ENCODE peak calls at places on chromosomes 7 and 10, in eight cellular contexts. One of them, this sample, is unnamed.

GRCh38 chr10:10598297-10598696 is 419.4 kb upstream of the CELF2 start:
- DNase-seq in foreskin keratinocyte: no peak
- DNase-seq in IMR-90: no peak
- DNase-seq in A549: no peak
- DNase-seq in fibroblast of mammary gland: no peak
- DNase-seq in PC-3: no peak
- DNase-seq in heart left ventricle: no peak
- DNase-seq in BJ: no peak
- DNase-seq in this sample: peak

GRCh38 chr7:84941936-84942335 is 244.9 kb downstream of the SEMA3D start:
- DNase-seq in foreskin keratinocyte: no peak
- DNase-seq in IMR-90: no peak
- DNase-seq in A549: no peak
- DNase-seq in fibroblast of mammary gland: no peak
- DNase-seq in PC-3: no peak
- DNase-seq in heart left ventricle: no peak
- DNase-seq in BJ: no peak
- DNase-seq in this sample: no peak

GRCh38 chr7:138449580-138449979 is 10.5 kb upstream of the TRIM24 start:
- DNase-seq in foreskin keratinocyte: no peak
- DNase-seq in IMR-90: no peak
- DNase-seq in A549: peak
- DNase-seq in fibroblast of mammary gland: no peak
- DNase-seq in PC-3: no peak
- DNase-seq in heart left ventricle: no peak
- DNase-seq in BJ: no peak
- DNase-seq in this sample: no peak

GRCh38 chr10:122802282-122802681 is 43.4 kb downstream of the CUZD1 start:
- DNase-seq in foreskin keratinocyte: no peak
- DNase-seq in IMR-90: no peak
- DNase-seq in A549: no peak
- DNase-seq in fibroblast of mammary gland: no peak
- DNase-seq in PC-3: no peak
- DNase-seq in heart left ventricle: no peak
- DNase-seq in BJ: no peak
- DNase-seq in this sample: no peak

GRCh38 chr7:103094102-103094501 is 19.2 kb downstream of the ARMC10 start:
- DNase-seq in foreskin keratinocyte: no peak
- DNase-seq in IMR-90: no peak
- DNase-seq in A549: peak
- DNase-seq in fibroblast of mammary gland: peak
- DNase-seq in PC-3: peak
- DNase-seq in heart left ventricle: no peak
- DNase-seq in BJ: no peak
- DNase-seq in this sample: no peak

GRCh38 chr7:46626261-46627037 is 705.4 kb upstream of the IGFBP3 start:
- DNase-seq in foreskin keratinocyte: no peak
- DNase-seq in IMR-90: no peak
- DNase-seq in A549: no peak
- DNase-seq in fibroblast of mammary gland: no peak
- DNase-seq in PC-3: no peak
- DNase-seq in heart left ventricle: no peak
- DNase-seq in BJ: no peak
- DNase-seq in this sample: no peak

GRCh38 chr10:97192952-97193435 is 7.2 kb upstream of the SLIT1 start:
- DNase-seq in foreskin keratinocyte: no peak
- DNase-seq in IMR-90: no peak
- DNase-seq in A549: no peak
- DNase-seq in fibroblast of mammary gland: no peak
- DNase-seq in PC-3: no peak
- DNase-seq in heart left ventricle: no peak
- DNase-seq in BJ: no peak
- DNase-seq in this sample: no peak

GRCh38 chr10:5691786-5692185 is 7.1 kb downstream of the TASOR2 start:
- DNase-seq in foreskin keratinocyte: peak
- DNase-seq in IMR-90: no peak
- DNase-seq in A549: no peak
- DNase-seq in fibroblast of mammary gland: no peak
- DNase-seq in PC-3: no peak
- DNase-seq in heart left ventricle: no peak
- DNase-seq in BJ: no peak
- DNase-seq in this sample: no peak

GRCh38 chr7:101725911-101726310 is 91.5 kb upstream of the CUX1 start:
- DNase-seq in foreskin keratinocyte: no peak
- DNase-seq in IMR-90: no peak
- DNase-seq in A549: no peak
- DNase-seq in fibroblast of mammary gland: no peak
- DNase-seq in PC-3: peak
- DNase-seq in heart left ventricle: no peak
- DNase-seq in BJ: no peak
- DNase-seq in this sample: no peak

GRCh38 chr10:43649149-43649523 is 455 bp upstream of the ZNF32 start:
- DNase-seq in foreskin keratinocyte: peak
- DNase-seq in IMR-90: no peak
- DNase-seq in A549: no peak
- DNase-seq in fibroblast of mammary gland: peak
- DNase-seq in PC-3: no peak
- DNase-seq in heart left ventricle: no peak
- DNase-seq in BJ: no peak
- DNase-seq in this sample: no peak

GRCh38 chr10:48760983-48761382 is 76.3 kb downstream of the WDFY4 start:
- DNase-seq in foreskin keratinocyte: no peak
- DNase-seq in IMR-90: no peak
- DNase-seq in A549: no peak
- DNase-seq in fibroblast of mammary gland: no peak
- DNase-seq in PC-3: no peak
- DNase-seq in heart left ventricle: no peak
- DNase-seq in BJ: no peak
- DNase-seq in this sample: no peak

GRCh38 chr7:48251766-48252165 is 80.5 kb downstream of the ABCA13 start:
- DNase-seq in foreskin keratinocyte: peak
- DNase-seq in IMR-90: peak
- DNase-seq in A549: no peak
- DNase-seq in fibroblast of mammary gland: no peak
- DNase-seq in PC-3: peak
- DNase-seq in heart left ventricle: no peak
- DNase-seq in BJ: no peak
- DNase-seq in this sample: peak

GRCh38 chr7:946256-946996 is 8.1 kb downstream of the ADAP1 start:
- DNase-seq in foreskin keratinocyte: no peak
- DNase-seq in IMR-90: no peak
- DNase-seq in A549: no peak
- DNase-seq in fibroblast of mammary gland: no peak
- DNase-seq in PC-3: no peak
- DNase-seq in heart left ventricle: peak
- DNase-seq in BJ: no peak
- DNase-seq in this sample: no peak

GRCh38 chr7:155356323-155357105 is 58.8 kb downstream of the INSIG1 start:
- DNase-seq in foreskin keratinocyte: no peak
- DNase-seq in IMR-90: no peak
- DNase-seq in A549: peak
- DNase-seq in fibroblast of mammary gland: no peak
- DNase-seq in PC-3: peak
- DNase-seq in heart left ventricle: no peak
- DNase-seq in BJ: no peak
- DNase-seq in this sample: no peak

GRCh38 chr10:114632869-114633715 is 25.0 kb downstream of the ABLIM1 start:
- DNase-seq in foreskin keratinocyte: peak
- DNase-seq in IMR-90: peak
- DNase-seq in A549: peak
- DNase-seq in fibroblast of mammary gland: peak
- DNase-seq in PC-3: peak
- DNase-seq in heart left ventricle: peak
- DNase-seq in BJ: peak
- DNase-seq in this sample: peak

GRCh38 chr10:65911431-65911830 is 1014.4 kb upstream of the LRRTM3 start:
- DNase-seq in foreskin keratinocyte: peak
- DNase-seq in IMR-90: no peak
- DNase-seq in A549: no peak
- DNase-seq in fibroblast of mammary gland: no peak
- DNase-seq in PC-3: peak
- DNase-seq in heart left ventricle: no peak
- DNase-seq in BJ: no peak
- DNase-seq in this sample: no peak

GRCh38 chr10:86225098-86225782 is 141.4 kb downstream of the GRID1 start:
- DNase-seq in foreskin keratinocyte: peak
- DNase-seq in IMR-90: peak
- DNase-seq in A549: peak
- DNase-seq in fibroblast of mammary gland: peak
- DNase-seq in PC-3: peak
- DNase-seq in heart left ventricle: peak
- DNase-seq in BJ: peak
- DNase-seq in this sample: no peak

GRCh38 chr10:126670886-126671285 is 393 bp upstream of the C10orf90 start:
- DNase-seq in foreskin keratinocyte: no peak
- DNase-seq in IMR-90: no peak
- DNase-seq in A549: no peak
- DNase-seq in fibroblast of mammary gland: no peak
- DNase-seq in PC-3: no peak
- DNase-seq in heart left ventricle: no peak
- DNase-seq in BJ: no peak
- DNase-seq in this sample: no peak

GRCh38 chr7:124457841-124458240 is 307.8 kb downstream of the GPR37 start:
- DNase-seq in foreskin keratinocyte: peak
- DNase-seq in IMR-90: peak
- DNase-seq in A549: no peak
- DNase-seq in fibroblast of mammary gland: peak
- DNase-seq in PC-3: peak
- DNase-seq in heart left ventricle: no peak
- DNase-seq in BJ: no peak
- DNase-seq in this sample: no peak

GRCh38 chr7:2941201-2941859 is 97.2 kb upstream of the GNA12 start:
- DNase-seq in foreskin keratinocyte: peak
- DNase-seq in IMR-90: no peak
- DNase-seq in A549: no peak
- DNase-seq in fibroblast of mammary gland: no peak
- DNase-seq in PC-3: no peak
- DNase-seq in heart left ventricle: no peak
- DNase-seq in BJ: no peak
- DNase-seq in this sample: no peak

GRCh38 chr10:58608826-58609225 is 96.2 kb downstream of the BICC1 start:
- DNase-seq in foreskin keratinocyte: no peak
- DNase-seq in IMR-90: peak
- DNase-seq in A549: no peak
- DNase-seq in fibroblast of mammary gland: no peak
- DNase-seq in PC-3: no peak
- DNase-seq in heart left ventricle: no peak
- DNase-seq in BJ: no peak
- DNase-seq in this sample: no peak

GRCh38 chr7:27991006-27991528 is 189.5 kb downstream of the JAZF1 start:
- DNase-seq in foreskin keratinocyte: no peak
- DNase-seq in IMR-90: no peak
- DNase-seq in A549: no peak
- DNase-seq in fibroblast of mammary gland: no peak
- DNase-seq in PC-3: no peak
- DNase-seq in heart left ventricle: no peak
- DNase-seq in BJ: no peak
- DNase-seq in this sample: no peak

GRCh38 chr10:131915990-131916766 is 15.4 kb downstream of the PPP2R2D start:
- DNase-seq in foreskin keratinocyte: no peak
- DNase-seq in IMR-90: no peak
- DNase-seq in A549: no peak
- DNase-seq in fibroblast of mammary gland: no peak
- DNase-seq in PC-3: no peak
- DNase-seq in heart left ventricle: no peak
- DNase-seq in BJ: no peak
- DNase-seq in this sample: no peak

GRCh38 chr7:135238112-135238744 is 4.6 kb downstream of the STRA8 start:
- DNase-seq in foreskin keratinocyte: no peak
- DNase-seq in IMR-90: no peak
- DNase-seq in A549: peak
- DNase-seq in fibroblast of mammary gland: no peak
- DNase-seq in PC-3: no peak
- DNase-seq in heart left ventricle: no peak
- DNase-seq in BJ: no peak
- DNase-seq in this sample: no peak
- TF ChIP-seq CTCF in foreskin keratinocyte: peak
- TF ChIP-seq CTCF in IMR-90: peak
- TF ChIP-seq CTCF in A549: peak
- TF ChIP-seq CTCF in fibroblast of mammary gland: peak
- TF ChIP-seq CTCF in PC-3: peak
- TF ChIP-seq CTCF in heart left ventricle: no peak
- TF ChIP-seq CTCF in BJ: peak
- TF ChIP-seq CTCF in this sample: peak

DNA sequence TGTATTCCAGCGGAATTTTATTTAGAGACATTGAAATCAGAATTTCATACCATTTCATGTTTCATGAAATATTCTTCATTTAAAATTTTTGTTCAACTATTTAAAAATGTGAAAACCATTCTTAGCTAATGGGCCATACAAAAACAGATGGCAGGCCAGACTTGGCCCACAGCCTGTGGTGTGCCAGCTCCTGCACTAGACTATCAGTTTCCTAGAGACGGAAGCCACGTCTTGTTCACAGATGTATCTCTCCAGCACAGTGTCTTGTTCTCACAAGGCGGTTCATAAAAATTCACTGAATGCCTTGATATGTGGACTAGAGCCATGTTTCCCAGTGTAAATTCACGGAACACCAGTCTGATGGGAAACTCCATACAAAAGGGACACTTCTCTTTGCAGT is 216.0 kb downstream of the KCNMA1 start:
- DNase-seq in foreskin keratinocyte: no peak
- DNase-seq in IMR-90: no peak
- DNase-seq in A549: no peak
- DNase-seq in fibroblast of mammary gland: no peak
- DNase-seq in PC-3: no peak
- DNase-seq in heart left ventricle: no peak
- DNase-seq in BJ: no peak
- DNase-seq in this sample: no peak
- TF ChIP-seq CTCF in foreskin keratinocyte: no peak
- TF ChIP-seq CTCF in IMR-90: no peak
- TF ChIP-seq CTCF in A549: no peak
- TF ChIP-seq CTCF in fibroblast of mammary gland: no peak
- TF ChIP-seq CTCF in PC-3: no peak
- TF ChIP-seq CTCF in heart left ventricle: no peak
- TF ChIP-seq CTCF in BJ: no peak
- TF ChIP-seq CTCF in this sample: no peak

GRCh38 chr10:843703-844102 is 87.8 kb downstream of the LARP4B start:
- DNase-seq in foreskin keratinocyte: no peak
- DNase-seq in IMR-90: no peak
- DNase-seq in A549: no peak
- DNase-seq in fibroblast of mammary gland: peak
- DNase-seq in PC-3: no peak
- DNase-seq in heart left ventricle: no peak
- DNase-seq in BJ: no peak
- DNase-seq in this sample: no peak
- TF ChIP-seq CTCF in foreskin keratinocyte: no peak
- TF ChIP-seq CTCF in IMR-90: no peak
- TF ChIP-seq CTCF in A549: no peak
- TF ChIP-seq CTCF in fibroblast of mammary gland: no peak
- TF ChIP-seq CTCF in PC-3: no peak
- TF ChIP-seq CTCF in heart left ventricle: no peak
- TF ChIP-seq CTCF in BJ: no peak
- TF ChIP-seq CTCF in this sample: no peak

DNA sequence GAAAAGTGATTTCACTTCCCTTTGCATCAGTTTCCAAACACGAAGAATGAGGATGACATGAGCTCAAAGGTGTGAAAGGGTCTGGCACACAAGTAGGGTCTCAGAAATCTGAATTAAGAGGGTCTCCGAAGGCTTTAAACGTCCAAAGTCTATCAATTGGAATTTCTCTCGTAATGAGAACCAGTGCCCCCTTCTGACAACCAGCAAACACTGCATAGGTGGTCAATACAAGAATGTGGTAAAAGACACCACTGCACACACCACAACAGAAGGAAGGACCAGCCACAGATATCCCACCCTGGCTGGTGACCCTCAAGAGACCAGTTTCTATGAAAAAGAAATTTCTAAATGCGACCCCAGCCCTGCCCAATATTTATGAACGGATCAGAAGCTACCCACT is 78.1 kb downstream of the CALN1 start:
- DNase-seq in foreskin keratinocyte: no peak
- DNase-seq in IMR-90: no peak
- DNase-seq in A549: no peak
- DNase-seq in fibroblast of mammary gland: no peak
- DNase-seq in PC-3: no peak
- DNase-seq in heart left ventricle: no peak
- DNase-seq in BJ: no peak
- DNase-seq in this sample: no peak
- TF ChIP-seq CTCF in foreskin keratinocyte: peak
- TF ChIP-seq CTCF in IMR-90: no peak
- TF ChIP-seq CTCF in A549: no peak
- TF ChIP-seq CTCF in fibroblast of mammary gland: no peak
- TF ChIP-seq CTCF in PC-3: peak
- TF ChIP-seq CTCF in heart left ventricle: no peak
- TF ChIP-seq CTCF in BJ: no peak
- TF ChIP-seq CTCF in this sample: no peak